ENCODE peak calls at places on chromosomes 12 and 14, in six cellular contexts. G is activated T-helper 1 cell treated with anti-CD3 and anti-CD28 coated beads, Interleukin-12 subunit alpha, Interleukin-12 subunit beta, Interleukin-2, Interleukin-4 antibody, amounts not matched to agents 30 ng/mL and 10 ng/mL and 1 ng/mL, durations not matched to agents 14 hours and 24 hours and 36 hours; C is stimulated activated CD4-positive, alpha-beta T cell treated with anti-CD3 and anti-CD28 coated beads, Interleukin-1b, Interleukin-23, amount 100 ng/mL, for 1 hour; F is H9; S is endothelial cell; K is NCI-H774. W is an unnamed sample.

GRCh38 chr12:123293178-123293760 is 21.6 kb upstream of the CDK2AP1 start:
- DNase-seq in C (no peak), K (no peak), S (no peak), F (no peak), G (no peak), W (no peak)

GRCh38 chr12:113374823-113375428 is 16.5 kb downstream of the PLBD2 start:
- DNase-seq in C (no peak), F (no peak), K (no peak), G (no peak), S (no peak), W (no peak)

GRCh38 chr12:96986883-96987523 is 79.9 kb downstream of the NEDD1 start:
- DNase-seq in K (peak), F (no peak), G (no peak), S (peak), C (no peak), W (peak)

GRCh38 chr12:113762155-113762848 is 203.8 kb downstream of the RBM19 start:
- DNase-seq in S (no peak), K (no peak), G (no peak), C (no peak), F (no peak), W (no peak)

GRCh38 chr14:96583605-96584041 is 81.4 kb downstream of the PAPOLA start:
- DNase-seq in K (no peak), F (peak), C (no peak), G (no peak), S (no peak), W (no peak)

GRCh38 chr12:20601668-20602280 is 93.4 kb upstream of the SLCO1C1 start:
- DNase-seq in K (peak), G (no peak), S (no peak), C (no peak), F (no peak), W (no peak)

GRCh38 chr12:88291498-88292131 is 149.5 kb downstream of the TMTC3 start:
- DNase-seq in G (no peak), S (no peak), C (no peak), F (no peak), K (no peak), W (no peak)

GRCh38 chr14:32192712-32193373 is 9.0 kb upstream of the RNU6-7 start:
- DNase-seq in F (no peak), G (no peak), K (no peak), C (no peak), S (no peak), W (no peak)

GRCh38 chr12:104219361-104219892 is 3.8 kb downstream of the TXNRD1 start:
- DNase-seq in F (no peak), G (no peak), S (no peak), C (no peak), K (peak), W (no peak)

GRCh38 chr14:50228313-50228712 is 3.1 kb downstream of the SOS2 start:
- DNase-seq in G (no peak), K (no peak), C (no peak), F (no peak), S (no peak), W (no peak)

GRCh38 chr14:72524230-72524629 is 369.7 kb downstream of the DPF3 start:
- DNase-seq in C (no peak), S (no peak), G (no peak), K (no peak), F (no peak), W (no peak)

GRCh38 chr12:102462803-102463499 is 17.4 kb downstream of the IGF1 start:
- DNase-seq in G (no peak), S (no peak), K (no peak), F (no peak), C (no peak), W (no peak)